ENCODE peak calls at places on chromosomes 1 and 21, in four cellular contexts. V is spleen; N is mammary epithelial cell; Q is CD8-positive, alpha-beta memory T cell. K is an unnamed sample.

GRCh38 chr1:171919891-171920887 is 78.9 kb downstream of the DNM3 start:
- DNase-seq in V (no peak), N (no peak), Q (no peak), K (no peak)

GRCh38 chr1:231231511-231231910 is 9.5 kb upstream of the GNPAT start:
- DNase-seq in V (no peak), N (no peak), Q (no peak), K (no peak)

GRCh38 chr1:229024528-229025119 is 246.3 kb upstream of the RAB4A start:
- DNase-seq in V (no peak), N (peak; percentile 73), Q (no peak), K (no peak)

GRCh38 chr1:116491985-116492811 is 78.6 kb downstream of the CD58 start:
- DNase-seq in V (no peak), N (no peak), Q (no peak), K (no peak)

GRCh38 chr1:98099501-98099900 is 178.7 kb upstream of the DPYD start:
- DNase-seq in V (no peak), N (no peak), Q (no peak), K (no peak)

GRCh38 chr1:54273837-54274192 is 73.8 kb downstream of the MRPL37 start:
- DNase-seq in V (no peak), N (no peak), Q (no peak), K (no peak)

GRCh38 chr1:36436820-36437219 is 13.4 kb downstream of the OSCP1 start:
- DNase-seq in V (no peak), N (peak; percentile 93), Q (no peak), K (no peak)

GRCh38 chr1:154264454-154264853 is 8.0 kb upstream of the HAX1 start:
- DNase-seq in V (no peak), N (no peak), Q (no peak), K (no peak)

GRCh38 chr21:46108827-46109226 is 10.9 kb downstream of the COL6A2 start:
- DNase-seq in V (no peak), N (no peak), Q (no peak), K (no peak)

GRCh38 chr1:103459385-103459784 is 66.1 kb upstream of the RNPC3 start:
- DNase-seq in V (no peak), N (peak; percentile 46), Q (no peak), K (no peak)

GRCh38 chr1:22754106-22754768 is 43.6 kb downstream of the EPHB2 start:
- DNase-seq in V (no peak), N (no peak), Q (no peak), K (no peak)

GRCh38 chr1:247962911-247963588 is 2.0 kb upstream of the OR2AK2 start:
- DNase-seq in V (no peak), N (peak; percentile 76), Q (no peak), K (no peak)
- H3K9me3 ChIP-seq in V (peaks cover 3% of the 10 kb centered on the region), N (no peaks in the 10 kb centered on the region), Q (no peaks in the 10 kb centered on the region), K (no peaks in the 10 kb centered on the region)

GRCh38 chr1:238443687-238444086 is 553.0 kb upstream of the ZP4 start:
- DNase-seq in V (no peak), N (no peak), Q (no peak), K (no peak)
- H3K9me3 ChIP-seq in V (peaks cover 15% of the 10 kb centered on the region), N (no peaks in the 10 kb centered on the region), Q (no peaks in the 10 kb centered on the region), K (no peaks in the 10 kb centered on the region)

DNA sequence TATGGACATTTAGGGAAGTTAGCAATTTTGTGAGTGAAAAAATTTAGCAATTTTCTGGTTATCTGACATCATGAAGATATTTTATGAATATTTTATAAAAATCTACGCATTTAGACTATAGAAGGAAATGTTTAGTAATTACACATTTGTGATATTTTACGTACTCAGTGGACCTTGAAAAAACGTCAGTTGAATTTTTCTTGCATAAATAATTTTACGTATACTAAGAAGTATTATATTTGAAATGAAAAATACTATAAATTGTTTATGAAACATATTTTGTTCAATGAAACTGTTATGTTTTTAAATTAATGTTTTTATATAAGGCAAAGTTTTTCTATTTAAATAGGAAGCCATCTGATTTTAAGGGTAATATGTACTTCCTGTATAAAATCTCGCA is 462.8 kb downstream of the NCAM2 start:
- DNase-seq in V (no peak), N (no peak), Q (no peak), K (no peak)
- H3K9me3 ChIP-seq in V (peaks cover 10% of the 10 kb centered on the region), N (peaks cover 28% of the 10 kb centered on the region), Q (no peaks in the 10 kb centered on the region), K (peaks cover 2% of the 10 kb centered on the region)

GRCh38 chr1:152884966-152885624 is 7.0 kb downstream of the SMCP start:
- DNase-seq in V (no peak), N (peak; percentile 92), Q (no peak), K (no peak)
- H3K9me3 ChIP-seq in V (no peaks in the 10 kb centered on the region), N (no peaks in the 10 kb centered on the region), Q (no peaks in the 10 kb centered on the region), K (no peaks in the 10 kb centered on the region)

DNA sequence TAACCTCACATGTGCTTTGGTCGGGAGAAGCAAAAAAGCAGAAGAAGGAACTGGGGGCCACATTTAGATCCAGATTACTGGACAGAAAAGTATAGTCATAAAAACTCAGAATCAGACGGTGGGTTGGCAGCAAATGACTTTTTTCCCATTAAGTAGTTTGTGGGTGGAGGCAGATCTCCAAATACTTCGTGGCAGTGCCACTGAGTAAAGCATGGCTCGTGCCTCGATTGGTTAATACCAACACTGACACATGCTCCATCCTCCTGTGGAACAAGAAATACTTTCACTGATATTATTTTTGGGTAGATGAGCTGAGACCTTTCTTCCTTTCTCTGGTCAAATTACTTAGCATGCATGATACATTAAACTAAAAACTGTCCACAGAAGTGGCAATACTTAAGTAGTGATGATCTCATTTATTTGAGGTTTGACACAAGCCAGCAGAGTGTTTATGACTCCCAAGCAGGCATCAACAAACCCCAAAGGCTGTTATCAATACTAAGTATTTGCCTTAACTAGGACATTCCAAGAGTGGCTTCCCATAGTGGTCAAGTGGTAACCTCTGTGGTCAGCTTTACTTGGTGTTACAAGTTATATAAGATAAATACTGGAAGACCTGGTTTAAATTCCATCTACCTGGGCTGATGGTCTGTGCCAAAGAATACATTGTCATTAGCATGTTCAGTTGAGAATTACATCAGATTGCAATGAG is 500.0 kb upstream of the RUNX1 start:
- DNase-seq in V (no peak), N (peak; percentile 24), Q (no peak), K (no peak)
- H3K9me3 ChIP-seq in V (no peaks in the 10 kb centered on the region), N (no peaks in the 10 kb centered on the region), Q (no peaks in the 10 kb centered on the region), K (no peaks in the 10 kb centered on the region)

DNA sequence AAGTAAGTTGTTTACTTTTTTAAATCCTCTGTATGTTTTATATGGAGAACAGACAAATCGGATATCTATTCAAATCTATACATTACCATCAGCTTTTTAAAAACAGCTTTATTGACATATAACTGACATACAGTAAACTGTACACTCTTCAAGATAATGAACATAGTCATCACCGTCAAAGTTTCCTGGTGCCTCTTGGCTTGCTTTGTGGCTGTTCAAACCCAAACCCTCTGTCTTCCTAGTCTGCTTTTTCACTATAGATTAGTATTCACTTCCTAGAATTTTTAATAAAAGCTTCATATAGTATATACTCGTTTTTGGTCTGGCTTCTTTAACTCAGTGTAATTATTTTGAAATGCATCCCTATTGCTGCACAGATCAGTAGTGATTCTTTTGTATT is 56.4 kb upstream of the TPTE start:
- DNase-seq in V (no peak), N (no peak), Q (no peak), K (no peak)
- H3K9me3 ChIP-seq in V (peaks cover 83% of the 10 kb centered on the region), N (peaks cover 51% of the 10 kb centered on the region), Q (no peaks in the 10 kb centered on the region), K (no peaks in the 10 kb centered on the region)

GRCh38 chr1:3014443-3015268 is 6.6 kb upstream of the ACTRT2 start:
- DNase-seq in V (peak; percentile 37), N (no peak), Q (no peak), K (no peak)

GRCh38 chr1:3014041-3014440 is 7.2 kb upstream of the ACTRT2 start:
- DNase-seq in V (peak; percentile 67), N (no peak), Q (no peak), K (no peak)

GRCh38 chr1:3016641-3017439 is 4.4 kb upstream of the ACTRT2 start:
- DNase-seq in V (peak; percentile 56), N (no peak), Q (no peak), K (no peak)

GRCh38 chr1:3015744-3016143 is 5.5 kb upstream of the ACTRT2 start:
- DNase-seq in V (peak; percentile 35), N (no peak), Q (no peak), K (no peak)

DNA sequence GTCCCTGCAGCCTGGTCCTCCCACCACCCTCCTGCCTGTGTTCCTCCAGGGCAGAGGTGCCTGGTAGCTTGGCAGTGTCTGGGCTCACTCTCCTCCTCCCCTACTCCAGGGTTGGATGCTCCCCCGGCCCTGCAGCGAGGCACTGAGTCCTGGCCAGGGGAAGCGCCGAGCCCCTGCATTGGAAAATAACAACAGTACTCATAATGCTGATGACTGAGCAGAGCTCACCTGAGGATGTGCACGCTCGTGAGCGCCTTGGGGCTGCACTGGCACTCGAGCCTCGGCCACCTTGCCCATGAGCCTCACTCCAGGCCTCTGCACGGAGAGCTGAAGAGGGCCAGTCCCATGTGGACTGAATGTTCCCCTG is 6.0 kb upstream of the ACTRT2 start:
- DNase-seq in V (peak; percentile 41), N (no peak), Q (no peak), K (no peak)
- H3K9me3 ChIP-seq in V (no peaks in the 10 kb centered on the region), N (peaks cover 25% of the 10 kb centered on the region), Q (no peaks in the 10 kb centered on the region), K (no peaks in the 10 kb centered on the region)

DNA sequence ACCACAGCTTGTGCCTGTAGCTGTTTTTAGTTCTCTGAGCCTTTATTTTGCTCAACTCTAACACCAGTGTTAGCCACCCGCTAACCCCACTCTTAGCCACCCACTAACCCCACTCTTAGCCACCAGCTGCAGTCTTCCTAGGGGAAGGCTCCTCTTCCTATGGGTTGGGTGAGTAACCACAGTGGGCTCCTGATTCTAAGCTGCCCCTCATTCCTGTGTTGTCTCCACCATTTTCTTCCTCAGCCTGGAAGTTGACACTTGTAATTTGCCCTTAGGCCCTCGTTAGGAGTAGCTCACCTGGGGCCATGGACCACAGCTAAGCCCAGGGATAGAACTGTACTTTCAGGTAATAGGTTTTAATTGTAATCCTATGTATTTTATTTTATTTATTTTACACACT is 782.9 kb upstream of the TPTE start:
- DNase-seq in V (no peak), N (no peak), Q (no peak), K (no peak)
- H3K9me3 ChIP-seq in V (peaks cover 79% of the 10 kb centered on the region), N (peaks cover 75% of the 10 kb centered on the region), Q (no peaks in the 10 kb centered on the region), K (no peaks in the 10 kb centered on the region)